ENCODE peak calls at places on chromosomes 7 and 10, in four cellular contexts. Z, R, H and D are unnamed samples.

GRCh38 chr10:123790132-123790885 is 101.3 kb downstream of the CPXM2 start:
- DNase-seq in Z (no peak), R (no peak), H (no peak), D (no peak)

GRCh38 chr10:121087688-121088087 is 236.5 kb downstream of the WDR11 start:
- DNase-seq in Z (no peak), R (no peak), H (no peak), D (no peak)

GRCh38 chr7:30226593-30227268 is 57.7 kb upstream of the ZNRF2 start:
- DNase-seq in Z (peak; percentile 41), R (no peak), H (peak; percentile 73), D (peak; percentile 85)

GRCh38 chr10:101773923-101774588 is 1.9 kb downstream of the FGF8 start:
- DNase-seq in Z (no peak), R (no peak), H (no peak), D (no peak)

GRCh38 chr10:4278161-4278560 is 493.2 kb upstream of the KLF6 start:
- DNase-seq in Z (no peak), R (no peak), H (no peak), D (no peak)

GRCh38 chr7:46291064-46291463 is 370.0 kb upstream of the IGFBP3 start:
- DNase-seq in Z (no peak), R (peak; percentile 47), H (no peak), D (no peak)

GRCh38 chr7:42511027-42511426 is 274.0 kb upstream of the GLI3 start:
- DNase-seq in Z (no peak), R (no peak), H (no peak), D (no peak)

GRCh38 chr10:484925-485661 is 204.4 kb downstream of the DIP2C start:
- DNase-seq in Z (no peak), R (no peak), H (no peak), D (no peak)

GRCh38 chr7:43646603-43647313 is 63.9 kb downstream of the STK17A start:
- DNase-seq in Z (no peak), R (no peak), H (no peak), D (no peak)

GRCh38 chr7:2523941-2524807 is 4.6 kb downstream of the LFNG start:
- DNase-seq in Z (no peak), R (no peak), H (peak; percentile 62), D (no peak)
- H3K4me1 ChIP-seq in Z (peaks cover 49% of the 10 kb centered on the region), R (peaks cover 26% of the 10 kb centered on the region), H (peaks cover 67% of the 10 kb centered on the region), D (peaks cover 58% of the 10 kb centered on the region)

GRCh38 chr10:103637855-103638561 is 144.5 kb downstream of the NEURL1 start:
- DNase-seq in Z (no peak), R (no peak), H (no peak), D (no peak)
- TF ChIP-seq SUZ12 in Z (no peak), R (no peak), H (no peak), D (no peak)

GRCh38 chr10:71975891-71976725 is 11.9 kb downstream of the CHST3 start:
- DNase-seq in Z (no peak), R (no peak), H (no peak), D (no peak)

GRCh38 chr10:71979692-71980062 is 15.5 kb downstream of the CHST3 start:
- DNase-seq in Z (no peak), R (no peak), H (no peak), D (no peak)

GRCh38 chr10:71980181-71981023 is 16.2 kb downstream of the CHST3 start:
- DNase-seq in Z (no peak), R (no peak), H (no peak), D (no peak)

GRCh38 chr10:71978988-71979691 is 14.9 kb downstream of the CHST3 start:
- DNase-seq in Z (no peak), R (no peak), H (no peak), D (no peak)

DNA sequence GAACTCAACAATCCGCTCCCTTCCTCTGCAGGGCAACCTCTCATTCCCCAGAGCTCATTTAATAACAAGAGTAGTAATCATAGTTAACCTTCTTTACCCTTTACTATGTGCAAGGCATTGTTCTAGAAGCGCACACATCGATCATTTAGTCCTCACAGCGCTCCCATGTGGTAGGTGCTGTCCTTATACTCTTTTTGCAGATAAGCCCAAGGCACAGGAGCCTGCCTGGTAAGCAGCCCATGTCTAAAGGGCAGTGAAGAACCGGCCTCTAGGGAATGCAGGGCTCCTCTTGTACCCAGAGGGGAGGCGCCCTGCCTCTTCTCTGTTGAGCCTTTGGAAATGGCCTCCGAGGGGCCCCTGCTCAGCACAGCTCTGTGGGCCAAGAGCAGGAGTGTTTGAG is 14.3 kb downstream of the CHST3 start:
- DNase-seq in Z (no peak), R (no peak), H (no peak), D (no peak)
- H3K4me1 ChIP-seq in Z (peaks cover 7% of the 10 kb centered on the region), R (peaks cover 37% of the 10 kb centered on the region), H (peaks cover 95% of the 10 kb centered on the region), D (peaks cover 10% of the 10 kb centered on the region)

DNA sequence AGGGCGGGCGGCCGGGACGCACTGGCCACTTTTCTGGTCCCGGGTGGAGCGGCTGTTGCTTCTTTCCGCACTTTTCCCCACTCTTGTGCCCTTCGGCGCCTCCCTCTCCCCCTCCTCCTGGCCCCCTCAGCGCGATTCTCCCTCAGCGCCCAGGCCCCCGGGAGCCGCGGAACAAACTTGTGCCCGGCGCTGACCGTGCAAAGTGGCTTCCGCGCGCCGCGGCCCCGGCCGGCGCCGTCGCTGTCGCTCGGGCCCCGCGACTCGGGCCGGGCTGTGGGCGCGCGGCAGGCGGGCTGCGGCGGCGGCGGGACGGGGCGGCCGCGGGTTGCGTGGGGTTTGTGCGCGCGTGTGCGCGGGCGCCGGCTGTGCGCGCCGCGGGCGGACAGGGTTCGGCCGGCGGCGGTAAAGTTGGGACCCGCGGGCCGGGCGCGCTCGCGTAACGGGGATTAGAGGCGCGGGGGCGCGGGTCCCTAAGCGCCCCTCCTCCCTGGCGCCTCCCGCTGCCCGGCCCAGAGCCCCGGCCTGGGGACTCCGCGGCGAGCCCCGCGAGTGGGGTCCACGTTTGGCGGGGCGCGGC is 674 bp downstream of the ZEB1 start:
- DNase-seq in Z (no peak), R (no peak), H (no peak), D (no peak)
- TF ChIP-seq SUZ12 in Z (no peak), R (no peak), H (no peak), D (no peak)

DNA sequence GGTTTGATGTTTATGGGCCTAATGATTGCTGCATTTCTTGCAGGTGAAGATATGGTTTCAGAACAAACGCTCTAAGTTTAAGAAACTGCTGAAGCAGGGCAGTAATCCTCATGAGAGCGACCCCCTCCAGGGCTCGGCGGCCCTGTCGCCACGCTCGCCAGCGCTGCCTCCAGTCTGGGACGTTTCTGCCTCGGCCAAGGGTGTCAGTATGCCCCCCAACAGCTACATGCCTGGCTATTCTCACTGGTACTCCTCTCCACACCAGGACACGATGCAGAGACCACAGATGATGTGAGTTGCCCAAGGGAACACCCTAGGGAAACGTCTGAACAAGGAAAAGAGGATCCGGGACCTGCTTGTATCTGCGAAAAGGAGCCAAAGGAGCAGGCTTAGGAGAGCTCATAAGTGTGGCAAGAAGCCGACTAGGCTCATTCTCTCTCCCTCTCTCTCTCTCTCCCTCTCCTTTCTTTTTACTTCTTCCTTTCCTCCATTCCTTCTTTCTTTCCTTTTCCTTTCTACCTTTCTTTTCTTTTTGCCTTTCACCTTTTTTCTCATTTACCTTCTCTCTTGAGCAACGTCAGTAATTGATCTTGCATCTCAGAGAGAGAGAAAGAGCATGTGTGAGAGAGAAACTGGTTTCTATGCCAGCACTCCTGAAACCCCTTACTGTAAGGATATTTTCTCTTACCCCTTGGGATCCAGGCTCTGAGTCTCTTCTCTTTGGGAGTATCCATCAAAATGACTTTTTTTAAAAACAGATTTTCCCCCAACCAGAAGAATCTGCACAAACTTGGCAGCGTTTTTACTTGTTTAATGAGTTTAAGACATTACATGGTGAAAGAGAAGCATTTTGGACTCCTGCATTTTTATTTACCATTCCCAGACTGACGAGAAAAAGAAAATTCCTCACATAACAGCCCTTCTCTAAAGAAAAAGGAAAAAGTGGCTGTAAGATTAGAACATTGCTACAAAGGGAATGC is 4.7 kb downstream of the DLX6 start:
- DNase-seq in Z (no peak), R (no peak), H (no peak), D (no peak)
- H3K4me1 ChIP-seq in Z (peaks cover 13% of the 10 kb centered on the region), R (no peaks in the 10 kb centered on the region), H (peaks cover 32% of the 10 kb centered on the region), D (peaks cover 4% of the 10 kb centered on the region)

GRCh38 chr10:74825033-74825370 is 1.4 kb upstream of the KAT6B start:
- DNase-seq in Z (no peak), R (no peak), H (no peak), D (no peak)
- TF ChIP-seq SUZ12 in Z (no peak), R (no peak), H (no peak), D (no peak)

GRCh38 chr10:31756131-31757119 is 172.2 kb downstream of the ARHGAP12 start:
- DNase-seq in Z (no peak), R (no peak), H (no peak), D (no peak)
- H3K4me1 ChIP-seq in Z (peaks cover 42% of the 10 kb centered on the region), R (peaks cover 3% of the 10 kb centered on the region), H (peaks cover 30% of the 10 kb centered on the region), D (peaks cover 8% of the 10 kb centered on the region)